ENCODE peak calls at places on chromosome 20, in six cellular contexts. I is posterior cingulate gyrus; U is stimulated activated CD8-positive, alpha-beta memory T cell treated with anti-CD3 and anti-CD28 coated beads, Interleukin-15, amount 100 ng/mL, for 1 hour; M is dermis blood vessel endothelial cell; S is WTC11; C is EL. E is an unnamed sample.

GRCh38 chr20:23225407-23226060 is 125.1 kb upstream of the NXT1 start:
- DNase-seq in I (no peak), U (no peak), M (no peak), S (no peak), C (peak; percentile 43), E (no peak)

GRCh38 chr20:31260326-31260932 is 3.0 kb downstream of the DEFB115 start:
- DNase-seq in I (no peak), U (no peak), M (peak; percentile 39), S (no peak), C (no peak), E (peak; percentile 23)

GRCh38 chr20:9594284-9594875 is 80.0 kb downstream of the LAMP5 start:
- DNase-seq in I (no peak), U (no peak), M (peak; percentile 85), S (no peak), C (no peak), E (no peak)

GRCh38 chr20:54875307-54875706 is 399.9 kb downstream of the DOK5 start:
- DNase-seq in I (no peak), U (no peak), M (no peak), S (no peak), C (no peak), E (no peak)

GRCh38 chr20:38127011-38127621 is 38.0 kb downstream of the TGM2 start:
- DNase-seq in I (no peak), U (no peak), M (peak; percentile 88), S (no peak), C (peak; percentile 88), E (no peak)

GRCh38 chr20:63318391-63319163 is 25.6 kb downstream of the COL20A1 start:
- DNase-seq in I (peak; percentile 21), U (no peak), M (no peak), S (no peak), C (no peak), E (no peak)

GRCh38 chr20:9228774-9229450 is 160.0 kb downstream of the PLCB4 start:
- DNase-seq in I (no peak), U (no peak), M (no peak), S (no peak), C (no peak), E (no peak)

GRCh38 chr20:64076061-64076997 is 3.0 kb downstream of the RGS19 start:
- DNase-seq in I (no peak), U (no peak), M (no peak), S (no peak), C (no peak), E (no peak)

GRCh38 chr20:14012671-14013070 is 17.4 kb downstream of the MACROD2 start:
- DNase-seq in I (no peak), U (no peak), M (no peak), S (no peak), C (no peak), E (no peak)

GRCh38 chr20:63255911-63256704 is 1.8 kb upstream of the NKAIN4 start:
- DNase-seq in I (no peak), U (no peak), M (no peak), S (no peak), C (no peak), E (peak; percentile 62)